ENCODE peak calls at places on chromosomes 11 and 22, in seven cellular contexts. S, O, R, L, Y, Q and X are unnamed samples.

GRCh38 chr11:111819161-111820058 is 52.0 kb downstream of the ALG9 start:
- DNase-seq in Q (no peak), Y (no peak), S (peak), O (no peak), R (no peak), L (no peak), X (peak)

GRCh38 chr11:65663634-65664200 is 1.0 kb upstream of the RELA start:
- DNase-seq in Q (no peak), L (no peak), R (peak), Y (no peak), S (peak), O (no peak), X (no peak)

GRCh38 chr22:40024201-40025061 is 29.7 kb downstream of the FAM83F start:
- DNase-seq in Y (peak), Q (no peak), R (peak), S (peak), O (peak), L (peak), X (peak)

GRCh38 chr11:38254849-38255248 is 1656.8 kb upstream of the RAG2 start:
- DNase-seq in R (no peak), L (no peak), Q (no peak), S (no peak), Y (no peak), O (no peak), X (no peak)

GRCh38 chr22:21446827-21447690 is 20.1 kb upstream of the TMEM191C start:
- DNase-seq in S (no peak), Y (peak), L (no peak), O (no peak), Q (no peak), R (no peak), X (no peak)

GRCh38 chr11:47104337-47104950 is 72.2 kb downstream of the ARFGAP2 start:
- DNase-seq in R (no peak), S (no peak), Y (no peak), O (no peak), L (no peak), Q (no peak), X (no peak)

GRCh38 chr11:16795146-16795545 is 56.7 kb downstream of the C11orf58 start:
- DNase-seq in R (no peak), L (no peak), Y (no peak), S (no peak), Q (no peak), O (no peak), X (no peak)

GRCh38 chr11:40241524-40242037 is 1217.9 kb downstream of the LRRC4C start:
- DNase-seq in Y (no peak), R (no peak), L (no peak), S (no peak), Q (peak), O (no peak), X (no peak)

GRCh38 chr11:21110378-21110777 is 441.0 kb downstream of the NELL1 start:
- DNase-seq in O (no peak), Q (no peak), S (no peak), L (no peak), Y (no peak), R (no peak), X (no peak)

GRCh38 chr11:57085604-57086003 is 96.1 kb upstream of the LRRC55 start:
- DNase-seq in Q (no peak), L (no peak), S (no peak), Y (no peak), O (no peak), R (no peak), X (no peak)

GRCh38 chr11:42657169-42657568 is 654.6 kb upstream of the API5 start:
- DNase-seq in L (no peak), Q (no peak), S (no peak), O (no peak), Y (no peak), R (no peak), X (no peak)

GRCh38 chr11:45030778-45031177 is 80.1 kb upstream of the TP53I11 start:
- DNase-seq in L (no peak), R (no peak), O (no peak), Q (no peak), Y (no peak), S (no peak), X (no peak)

GRCh38 chr22:31637375-31637937 is 24.6 kb downstream of the PISD start:
- DNase-seq in S (no peak), Q (no peak), Y (no peak), R (no peak), O (no peak), L (no peak), X (no peak)

GRCh38 chr22:31635638-31636306 is 26.2 kb downstream of the PISD start:
- DNase-seq in S (no peak), O (no peak), Y (no peak), R (no peak), L (no peak), Q (no peak), X (no peak)

GRCh38 chr22:31639640-31640039 is 22.4 kb downstream of the PISD start:
- DNase-seq in Y (no peak), S (no peak), O (no peak), Q (no peak), L (no peak), R (no peak), X (peak)

GRCh38 chr22:31637938-31638618 is 23.9 kb downstream of the PISD start:
- DNase-seq in Y (no peak), R (no peak), L (no peak), Q (no peak), O (no peak), S (no peak), X (peak)
- TF ChIP-seq JUND in Y (no peak), R (no peak), L (no peak), Q (no peak), O (no peak), S (no peak), X (no peak)

DNA sequence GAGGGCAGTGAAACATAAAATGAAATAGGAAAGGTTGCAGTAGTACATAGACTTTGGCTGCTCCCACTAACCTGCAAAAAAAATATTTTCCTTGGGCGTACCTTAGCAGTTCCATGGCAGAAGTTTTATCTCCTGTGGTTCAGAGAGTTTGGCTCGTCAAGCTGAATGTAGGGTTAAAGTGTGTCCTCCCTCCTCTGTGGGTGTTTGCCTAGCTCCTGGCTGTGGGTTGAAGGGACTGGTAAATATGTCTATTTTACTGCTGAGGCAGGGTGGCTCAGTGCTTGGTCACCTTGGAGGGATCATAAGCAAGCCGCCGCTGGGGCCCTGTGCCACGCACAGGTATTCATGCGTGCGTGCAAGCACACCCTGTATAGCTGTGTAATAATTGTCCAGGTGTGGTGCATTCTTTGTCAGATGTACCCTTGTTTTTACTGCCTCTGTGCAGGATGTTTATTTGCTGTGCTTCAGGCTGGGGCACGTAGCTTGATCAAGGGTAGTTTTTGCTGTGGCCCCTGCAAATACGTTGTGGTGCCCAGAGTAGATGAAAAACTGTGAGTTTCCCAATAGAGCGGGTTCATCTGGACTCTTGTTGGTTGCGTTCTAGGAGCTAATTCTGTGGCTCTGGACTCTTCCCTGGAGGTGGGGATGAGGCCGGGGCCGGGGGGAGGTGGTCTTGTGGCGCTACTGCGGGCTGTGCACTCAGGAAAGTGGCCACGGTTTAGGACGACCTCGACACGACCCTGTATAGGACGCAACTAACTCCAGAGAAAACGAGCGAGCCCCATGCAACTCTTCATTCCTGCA is 734 bp upstream of the SORL1 start:
- DNase-seq in Q (no peak), Y (no peak), R (no peak), S (no peak), L (peak), O (no peak), X (peak)
- TF ChIP-seq JUND in Q (no peak), Y (no peak), R (no peak), S (no peak), L (no peak), O (no peak), X (no peak)

GRCh38 chr11:134261626-134262488 is 8.5 kb downstream of the ACAD8 start:
- DNase-seq in S (peak), L (peak), O (peak), Q (no peak), R (peak), Y (peak), X (peak)
- TF ChIP-seq JUND in S (no peak), L (no peak), O (no peak), Q (no peak), R (no peak), Y (no peak), X (no peak)

DNA sequence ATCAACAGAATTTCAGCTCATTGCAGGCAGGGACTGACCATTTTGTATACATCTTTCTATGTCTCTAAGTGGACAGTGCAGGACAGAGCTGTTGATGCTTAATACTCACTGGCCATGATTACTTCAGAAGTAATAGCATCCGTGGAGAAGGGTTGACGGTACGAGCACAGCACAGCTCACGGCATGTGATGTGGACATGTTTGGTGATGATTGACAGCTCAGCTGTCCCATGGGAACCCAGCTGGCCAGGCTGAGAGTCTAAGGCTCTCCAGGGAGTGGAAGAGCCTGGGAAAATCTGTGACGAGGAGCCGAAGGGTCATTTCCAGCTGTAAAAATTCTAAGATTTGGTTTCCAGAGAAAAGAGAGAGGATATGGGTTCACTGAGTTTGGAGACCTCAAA is 198.2 kb downstream of the SNX19 start:
- DNase-seq in O (no peak), S (no peak), Q (no peak), R (no peak), Y (no peak), L (no peak), X (peak)
- TF ChIP-seq JUND in O (no peak), S (no peak), Q (no peak), R (no peak), Y (no peak), L (no peak), X (no peak)

GRCh38 chr11:76657824-76658170 is 12.8 kb downstream of the LRRC32 start:
- DNase-seq in O (no peak), Q (no peak), S (no peak), R (no peak), Y (no peak), L (no peak), X (no peak)

GRCh38 chr11:76656571-76657081 is 13.9 kb downstream of the LRRC32 start:
- DNase-seq in R (no peak), O (no peak), Y (no peak), S (peak), L (no peak), Q (no peak), X (no peak)

GRCh38 chr11:76656087-76656531 is 14.4 kb downstream of the LRRC32 start:
- DNase-seq in Y (no peak), R (no peak), L (no peak), O (no peak), Q (no peak), S (no peak), X (no peak)

GRCh38 chr11:76658231-76658630 is 12.3 kb downstream of the LRRC32 start:
- DNase-seq in O (no peak), R (no peak), L (no peak), Q (no peak), Y (no peak), S (no peak), X (no peak)

GRCh38 chr11:76657139-76657823 is 13.3 kb downstream of the LRRC32 start:
- DNase-seq in L (no peak), R (no peak), Y (no peak), S (no peak), Q (no peak), O (no peak), X (no peak)
- TF ChIP-seq JUND in L (no peak), R (no peak), Y (no peak), S (no peak), Q (no peak), O (no peak), X (no peak)

GRCh38 chr11:76601272-76601671 is 69.3 kb downstream of the LRRC32 start:
- DNase-seq in Q (no peak), L (no peak), R (no peak), O (no peak), S (no peak), Y (no peak), X (no peak)
- TF ChIP-seq JUND in Q (no peak), L (no peak), R (no peak), O (no peak), S (no peak), Y (no peak), X (no peak)

GRCh38 chr22:33850227-33850626 is 70.0 kb downstream of the LARGE1 start:
- DNase-seq in S (no peak), L (no peak), Y (no peak), R (no peak), O (no peak), Q (no peak), X (no peak)

GRCh38 chr22:33853200-33854097 is 66.8 kb downstream of the LARGE1 start:
- DNase-seq in S (peak), Y (no peak), O (no peak), L (peak), R (no peak), Q (peak), X (peak)

GRCh38 chr22:33850724-33851123 is 69.6 kb downstream of the LARGE1 start:
- DNase-seq in S (no peak), Y (no peak), L (no peak), Q (no peak), R (no peak), O (no peak), X (no peak)

GRCh38 chr22:33851985-33852384 is 68.3 kb downstream of the LARGE1 start:
- DNase-seq in L (no peak), Q (no peak), Y (no peak), S (no peak), R (no peak), O (no peak), X (peak)

DNA sequence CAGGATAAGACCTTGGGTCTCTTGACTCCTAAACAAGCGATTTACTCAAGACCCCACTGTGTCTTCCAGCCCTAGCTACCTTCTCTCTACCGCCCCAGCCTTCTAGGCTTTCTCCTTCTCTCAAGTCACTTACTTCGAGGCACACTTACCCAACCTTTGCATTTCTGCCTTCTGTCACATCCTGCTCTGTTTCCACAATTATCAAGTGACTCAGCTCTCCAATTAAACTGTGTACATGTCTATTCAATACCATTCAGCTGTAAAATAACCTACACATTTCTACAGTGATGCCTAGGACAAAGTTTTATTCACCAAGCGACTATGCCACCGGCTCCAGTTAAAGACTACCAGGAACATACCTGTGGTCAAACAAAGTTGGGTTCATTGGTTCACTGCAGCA is 69.0 kb downstream of the LARGE1 start:
- DNase-seq in L (no peak), S (no peak), Y (no peak), O (no peak), Q (no peak), R (no peak), X (no peak)
- TF ChIP-seq JUND in L (no peak), S (no peak), Y (no peak), O (no peak), Q (no peak), R (no peak), X (no peak)

GRCh38 chr11:117412653-117413275 is 85.1 kb downstream of the CEP164 start:
- DNase-seq in R (no peak), Y (no peak), L (no peak), S (no peak), O (no peak), Q (no peak), X (no peak)

GRCh38 chr11:117414724-117415123 is 87.1 kb downstream of the CEP164 start:
- DNase-seq in R (no peak), S (no peak), Q (no peak), O (no peak), L (no peak), Y (no peak), X (no peak)

GRCh38 chr11:117415358-117415896 is 87.8 kb downstream of the CEP164 start:
- DNase-seq in R (no peak), O (no peak), L (no peak), Q (no peak), Y (no peak), S (no peak), X (no peak)

GRCh38 chr11:117412176-117412575 is 84.5 kb downstream of the CEP164 start:
- DNase-seq in Q (no peak), Y (no peak), O (no peak), S (no peak), L (no peak), R (no peak), X (no peak)

GRCh38 chr11:117413616-117414015 is 86.0 kb downstream of the CEP164 start:
- DNase-seq in Q (no peak), S (no peak), O (no peak), Y (no peak), R (no peak), L (no peak), X (no peak)
- TF ChIP-seq JUND in Q (no peak), S (no peak), O (no peak), Y (no peak), R (no peak), L (no peak), X (no peak)

GRCh38 chr11:35458846-35459245 is 39.5 kb upstream of the SLC1A2 start:
- DNase-seq in R (no peak), S (no peak), Q (no peak), L (no peak), Y (no peak), O (no peak), X (no peak)

GRCh38 chr11:35461917-35462316 is 42.6 kb upstream of the SLC1A2 start:
- DNase-seq in L (no peak), Q (no peak), O (no peak), Y (no peak), S (no peak), R (no peak), X (no peak)

GRCh38 chr11:35463211-35463810 is 44.0 kb upstream of the SLC1A2 start:
- DNase-seq in Y (no peak), L (no peak), Q (no peak), O (no peak), R (no peak), S (no peak), X (no peak)

GRCh38 chr11:35466058-35466457 is 46.7 kb upstream of the SLC1A2 start:
- DNase-seq in O (no peak), Q (no peak), Y (no peak), R (no peak), S (no peak), L (no peak), X (no peak)

GRCh38 chr11:35464308-35464707 is 45.0 kb upstream of the SLC1A2 start:
- DNase-seq in O (no peak), Q (no peak), S (peak), L (no peak), R (no peak), Y (no peak), X (no peak)
- TF ChIP-seq JUND in O (no peak), Q (no peak), S (no peak), L (no peak), R (no peak), Y (no peak), X (no peak)